ENCODE peak calls at places on chromosome 11, in six cellular contexts. X, R, L, B, V and W are unnamed samples.

GRCh38 chr11:132278801-132279574 is 908.6 kb downstream of the NTM start:
- DNase-seq in X (no peak), L (peak), B (peak), R (no peak), V (no peak), W (no peak)

GRCh38 chr11:22656128-22656527 is 10.3 kb upstream of the GAS2 start:
- DNase-seq in L (no peak), B (no peak), R (no peak), V (no peak), X (no peak), W (no peak)

GRCh38 chr11:131206671-131207070 is 163.7 kb upstream of the NTM start:
- DNase-seq in B (no peak), R (no peak), X (no peak), V (no peak), L (no peak), W (no peak)

GRCh38 chr11:66123902-66124301 is 53.8 kb downstream of the PACS1 start:
- DNase-seq in R (no peak), V (no peak), X (no peak), B (no peak), L (no peak), W (no peak)

GRCh38 chr11:66008468-66009101 is 3.2 kb upstream of the CST6 start:
- DNase-seq in X (no peak), L (no peak), R (no peak), B (no peak), V (no peak), W (no peak)

GRCh38 chr11:21396351-21397008 is 727.1 kb downstream of the NELL1 start:
- DNase-seq in V (no peak), X (no peak), R (no peak), L (no peak), B (no peak), W (no peak)

GRCh38 chr11:64759722-64760719 is at the start of gene PYGM:
- DNase-seq in L (no peak), V (peak), X (no peak), R (peak), B (no peak), W (no peak)

GRCh38 chr11:118295834-118296454 is 8.6 kb upstream of the CD3E start:
- DNase-seq in X (no peak), V (no peak), L (no peak), B (no peak), R (no peak), W (no peak)

GRCh38 chr11:114774599-114775365 is 96.5 kb downstream of the NXPE2 start:
- DNase-seq in V (no peak), L (peak), X (no peak), R (no peak), B (no peak), W (no peak)

GRCh38 chr11:74702383-74703007 is 28.7 kb downstream of the CHRDL2 start:
- DNase-seq in B (peak), L (peak), R (peak), V (no peak), X (peak), W (peak)

GRCh38 chr11:115518983-115519382 is 14.8 kb upstream of the CADM1 start:
- DNase-seq in V (no peak), B (no peak), L (no peak), X (no peak), R (no peak), W (no peak)

GRCh38 chr11:33015621-33016551 is at the start of gene DEPDC7:
- DNase-seq in V (peak), B (no peak), L (peak), R (peak), X (peak), W (peak)

GRCh38 chr11:99535406-99535805 is 514.7 kb downstream of the CNTN5 start:
- DNase-seq in R (no peak), B (no peak), V (no peak), X (no peak), L (no peak), W (no peak)

GRCh38 chr11:69280994-69281393 is 13.0 kb upstream of the MYEOV start:
- DNase-seq in B (no peak), R (peak), L (no peak), V (no peak), X (no peak), W (no peak)

GRCh38 chr11:37511425-37511933 is 913.4 kb upstream of the RAG2 start:
- DNase-seq in B (no peak), R (no peak), X (no peak), V (no peak), L (no peak), W (no peak)

GRCh38 chr11:23494981-23495380 is 634.7 kb upstream of the CCDC179 start:
- DNase-seq in R (no peak), L (no peak), X (no peak), V (no peak), B (no peak), W (no peak)

GRCh38 chr11:73875380-73875779 is 1.3 kb downstream of the COA4 start:
- DNase-seq in V (no peak), R (no peak), L (no peak), B (no peak), X (no peak), W (no peak)

GRCh38 chr11:6006395-6006794 is 351 bp downstream of the OR56A4 start:
- DNase-seq in V (no peak), R (no peak), B (no peak), X (no peak), L (no peak), W (no peak)

GRCh38 chr11:118216621-118217526 is 7.9 kb downstream of the JAML start:
- DNase-seq in V (no peak), B (no peak), L (no peak), X (peak), R (no peak), W (no peak)

GRCh38 chr11:2521681-2522630 is 77.1 kb downstream of the KCNQ1 start:
- DNase-seq in B (no peak), X (no peak), L (no peak), V (peak), R (peak), W (peak)

GRCh38 chr11:109423114-109423859 is 1.3 kb downstream of the C11orf87 start:
- DNase-seq in R (peak), V (no peak), X (no peak), B (no peak), L (peak), W (peak)

GRCh38 chr11:111327908-111328624 is 29.7 kb downstream of the POU2AF3 start:
- DNase-seq in B (no peak), L (no peak), V (no peak), X (no peak), R (peak), W (no peak)

GRCh38 chr11:73430326-73430725 is 54.1 kb downstream of the RELT start:
- DNase-seq in V (no peak), X (no peak), L (no peak), B (no peak), R (no peak), W (no peak)

GRCh38 chr11:114195981-114196731 is 100.0 kb upstream of the NNMT start:
- DNase-seq in V (no peak), X (no peak), B (no peak), L (no peak), R (no peak), W (no peak)

GRCh38 chr11:102144357-102145342 is 34.4 kb downstream of the YAP1 start:
- DNase-seq in X (no peak), B (no peak), L (no peak), R (no peak), V (no peak), W (no peak)

GRCh38 chr11:47355283-47356128 is 3.0 kb upstream of the MYBPC3 start:
- DNase-seq in B (no peak), R (peak), X (peak), V (peak), L (peak), W (peak)

GRCh38 chr11:33919645-33920044 is 27.8 kb upstream of the LMO2 start:
- DNase-seq in R (no peak), B (no peak), X (no peak), L (no peak), V (no peak), W (no peak)

GRCh38 chr11:129792663-129793062 is 23.0 kb upstream of the TMEM45B start:
- DNase-seq in L (no peak), V (no peak), R (no peak), B (no peak), X (no peak), W (no peak)

GRCh38 chr11:94948070-94948617 is 25.2 kb downstream of the CWC15 start:
- DNase-seq in B (no peak), V (no peak), X (no peak), R (no peak), L (no peak), W (no peak)

GRCh38 chr11:45468265-45468856 is 182.2 kb upstream of the SYT13 start:
- DNase-seq in L (no peak), X (no peak), R (no peak), B (no peak), V (no peak), W (no peak)

GRCh38 chr11:15616130-15617105 is 501.7 kb downstream of the INSC start:
- DNase-seq in V (no peak), X (no peak), L (no peak), B (no peak), R (no peak), W (no peak)

GRCh38 chr11:108324587-108324986 is 101.7 kb downstream of the ATM start:
- DNase-seq in L (no peak), B (no peak), X (no peak), V (no peak), R (no peak), W (no peak)

GRCh38 chr11:11738370-11738769 is 103.4 kb upstream of the USP47 start:
- DNase-seq in V (no peak), B (no peak), X (no peak), L (no peak), R (no peak), W (no peak)